ENCODE peak calls at places on chromosomes 12 and 14, in six cellular contexts. A is K562, D is HepG2, T is GM12878, Y is GM12891, S is H1. H is an unnamed sample.

GRCh38 chr12:119681953-119682352 is 14.0 kb downstream of the PRKAB1 start:
- DNase-seq in A (peak), D (no peak), T (peak), Y (no peak), S (no peak), H (no peak)

GRCh38 chr12:107349008-107349747 is 255.8 kb upstream of the CRY1 start:
- DNase-seq in A (no peak), D (peak), T (no peak), Y (no peak), S (no peak), H (no peak)

GRCh38 chr12:7162691-7163114 is 26.8 kb upstream of the PEX5 start:
- DNase-seq in A (peak), D (peak), T (no peak), Y (no peak), S (peak), H (no peak)

GRCh38 chr14:68285421-68286179 is 466.0 kb downstream of the RAD51B start:
- DNase-seq in A (no peak), D (no peak), T (peak), Y (no peak), S (no peak), H (no peak)

GRCh38 chr12:52183971-52184370 is 7.8 kb downstream of the KRT80 start:
- DNase-seq in A (no peak), D (no peak), T (no peak), Y (no peak), S (no peak), H (no peak)

GRCh38 chr14:96747608-96748007 is 49.6 kb upstream of the VRK1 start:
- DNase-seq in A (no peak), D (no peak), T (no peak), Y (no peak), S (no peak), H (no peak)

GRCh38 chr14:81655423-81656314 is 122.0 kb upstream of the SEL1L start:
- DNase-seq in A (peak), D (peak), T (no peak), Y (no peak), S (no peak), H (no peak)

GRCh38 chr12:60577607-60578006 is 981.8 kb downstream of the SLC16A7 start:
- DNase-seq in A (no peak), D (peak), T (no peak), Y (no peak), S (no peak), H (no peak)

GRCh38 chr14:92726135-92726932 is 22.1 kb downstream of the LGMN start:
- DNase-seq in A (peak), D (no peak), T (no peak), Y (no peak), S (no peak), H (no peak)

GRCh38 chr12:78473136-78473535 is 391.4 kb upstream of the SYT1 start:
- DNase-seq in A (no peak), D (no peak), T (no peak), Y (no peak), S (no peak), H (no peak)

GRCh38 chr14:99774204-99774497 is 19.1 kb upstream of the EML1 start:
- DNase-seq in A (no peak), D (no peak), T (no peak), Y (no peak), S (no peak), H (no peak)

GRCh38 chr14:92486881-92487280 is 26.7 kb upstream of the RIN3 start:
- DNase-seq in A (no peak), D (no peak), T (no peak), Y (no peak), S (no peak), H (no peak)

GRCh38 chr12:52171950-52172512 is 19.8 kb downstream of the KRT80 start:
- DNase-seq in A (peak), D (peak), T (no peak), Y (no peak), S (no peak), H (no peak)

GRCh38 chr14:100286484-100287191 is 19.6 kb downstream of the SLC25A29 start:
- DNase-seq in A (no peak), D (no peak), T (no peak), Y (no peak), S (no peak), H (no peak)

GRCh38 chr12:18567787-18568186 is 170.0 kb downstream of the PLCZ1 start:
- DNase-seq in A (no peak), D (no peak), T (no peak), Y (no peak), S (no peak), H (no peak)

GRCh38 chr12:46675736-46676135 is 150.1 kb downstream of the SLC38A4 start:
- DNase-seq in A (peak), D (peak), T (no peak), Y (no peak), S (no peak), H (no peak)

GRCh38 chr12:16197600-16197999 is 79.9 kb downstream of the SLC15A5 start:
- DNase-seq in A (no peak), D (no peak), T (no peak), Y (no peak), S (no peak), H (no peak)

GRCh38 chr12:124617615-124618014 is 50.2 kb upstream of the NCOR2 start:
- DNase-seq in A (peak), D (no peak), T (no peak), Y (no peak), S (no peak), H (no peak)

GRCh38 chr12:50212071-50212467 is 44.9 kb upstream of the CERS5 start:
- DNase-seq in A (no peak), D (no peak), T (no peak), Y (no peak), S (no peak), H (no peak)

GRCh38 chr14:68975667-68976066 is 3.4 kb downstream of the ACTN1 start:
- DNase-seq in A (no peak), D (no peak), T (no peak), Y (no peak), S (no peak), H (no peak)

GRCh38 chr12:321606-322326 is 59.1 kb upstream of the SLC6A13 start:
- DNase-seq in A (no peak), D (peak), T (no peak), Y (no peak), S (no peak), H (no peak)

GRCh38 chr14:95313707-95314106 is 6.0 kb downstream of the CLMN start:
- DNase-seq in A (no peak), D (peak), T (no peak), Y (no peak), S (no peak), H (no peak)

GRCh38 chr14:46245281-46245680 is 406.3 kb downstream of the RPL10L start:
- DNase-seq in A (no peak), D (no peak), T (no peak), Y (no peak), S (no peak), H (no peak)

GRCh38 chr12:128797119-128798118 is 26.3 kb downstream of the SLC15A4 start:
- DNase-seq in A (no peak), D (no peak), T (no peak), Y (no peak), S (peak), H (no peak)

GRCh38 chr12:130715996-130716917 is at the start of gene RIMBP2:
- DNase-seq in A (no peak), D (no peak), T (no peak), Y (no peak), S (no peak), H (no peak)

GRCh38 chr12:101685121-101685520 is 12.3 kb upstream of the CHPT1 start:
- DNase-seq in A (no peak), D (no peak), T (no peak), Y (no peak), S (no peak), H (no peak)

GRCh38 chr12:120725659-120726509 is at the start of gene ACADS:
- DNase-seq in A (peak), D (peak), T (peak), Y (peak), S (no peak), H (peak)
- TF ChIP-seq POLR2A in A (peak), D (peak), T (peak), Y (peak), S (peak), H (peak)

GRCh38 chr12:2507811-2508210 is 287.0 kb upstream of the FKBP4 start:
- DNase-seq in A (no peak), D (no peak), T (no peak), Y (no peak), S (no peak), H (no peak)

GRCh38 chr12:2514038-2514340 is 280.8 kb upstream of the FKBP4 start:
- DNase-seq in A (no peak), D (no peak), T (no peak), Y (no peak), S (no peak), H (no peak)

GRCh38 chr12:2509137-2509536 is 285.6 kb upstream of the FKBP4 start:
- DNase-seq in A (no peak), D (no peak), T (no peak), Y (no peak), S (no peak), H (no peak)

GRCh38 chr12:2513141-2514037 is 281.4 kb upstream of the FKBP4 start:
- DNase-seq in A (no peak), D (no peak), T (no peak), Y (no peak), S (no peak), H (no peak)

GRCh38 chr12:2510066-2510465 is 284.7 kb upstream of the FKBP4 start:
- DNase-seq in A (no peak), D (no peak), T (no peak), Y (no peak), S (no peak), H (no peak)
- TF ChIP-seq TAF1 in A (no peak), D (no peak), T (no peak), Y (no peak), S (no peak), H (no peak)

DNA sequence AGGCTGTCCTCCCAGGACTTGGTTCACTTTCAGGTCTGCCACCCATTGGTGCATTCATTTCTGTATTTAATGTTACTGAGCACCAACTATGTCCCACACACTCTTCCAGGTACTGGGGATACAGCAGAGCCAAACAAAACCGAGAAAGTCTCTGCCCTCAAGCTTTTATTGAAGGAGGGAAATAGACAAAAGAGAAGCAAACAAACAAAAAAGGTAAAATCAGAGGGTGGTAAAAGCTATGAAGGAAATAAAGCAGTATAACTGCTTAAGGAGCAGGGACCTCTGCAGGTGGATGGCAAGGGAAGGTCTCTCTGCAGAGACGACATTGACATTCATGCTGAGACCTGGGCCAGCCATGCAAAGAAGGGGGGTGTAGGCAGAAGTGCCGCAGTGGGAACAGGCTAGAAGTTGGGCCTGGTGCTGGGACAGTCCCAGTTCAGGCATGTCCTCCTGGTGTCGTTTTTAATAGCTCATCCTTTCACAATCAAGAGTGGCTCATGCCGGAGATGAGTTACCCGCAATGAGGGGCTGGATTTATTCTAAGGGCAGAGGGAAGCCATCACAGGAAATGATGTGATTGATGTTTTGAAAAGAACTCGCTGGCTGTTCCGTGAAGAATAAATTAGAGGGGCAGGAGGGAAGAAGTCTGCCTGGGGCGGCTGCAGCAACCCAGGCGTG is 72.8 kb downstream of the IRF2BPL start:
- DNase-seq in A (peak), D (peak), T (peak), Y (no peak), S (no peak), H (no peak)
- TF ChIP-seq POLR2AphosphoS5 in A (no peak), D (no peak), T (peak), Y (no peak), S (peak), H (peak)

DNA sequence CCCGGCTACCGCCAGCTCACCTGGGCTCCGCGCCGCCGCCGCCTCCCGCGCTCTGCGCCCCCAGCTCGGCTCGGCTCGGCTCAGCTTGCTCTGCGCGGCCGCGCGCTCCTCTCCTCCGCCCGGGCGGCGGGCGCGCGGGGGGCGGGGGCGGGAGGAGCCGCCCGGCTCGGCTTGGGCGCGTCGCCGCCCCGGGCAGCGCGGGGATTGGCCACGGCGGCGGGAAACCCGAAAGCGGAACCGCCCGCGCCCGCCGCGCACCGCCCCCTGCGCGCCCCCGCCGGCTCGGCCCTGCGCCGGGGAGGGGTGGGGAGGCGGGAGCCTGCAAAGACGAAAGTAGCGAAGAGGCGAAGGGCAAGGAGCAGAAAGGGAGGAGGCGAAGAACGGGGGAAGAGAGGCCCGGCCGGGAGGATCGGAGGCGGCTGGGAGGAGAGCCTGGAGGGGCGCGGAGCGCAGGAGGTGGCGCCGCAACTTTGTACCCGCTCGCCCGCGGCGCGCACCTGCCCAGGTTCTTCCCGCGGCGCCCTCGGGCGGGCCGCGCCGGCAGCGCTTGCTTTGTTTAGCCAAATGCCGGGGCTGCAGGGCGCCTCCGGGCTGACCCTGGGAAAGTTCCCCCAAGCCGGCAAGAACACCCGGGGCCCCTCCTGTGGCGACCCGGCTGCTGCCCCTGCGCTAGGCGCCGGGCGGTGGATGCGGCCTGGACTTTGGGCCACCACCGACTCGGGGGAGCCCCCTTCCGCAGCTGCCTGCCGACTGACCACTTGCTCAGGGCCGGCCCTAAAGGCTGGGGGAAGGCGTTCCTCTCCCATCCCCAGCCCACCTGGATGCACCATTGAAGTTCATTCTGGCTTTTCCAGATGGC is at the start of gene CAMKK2:
- DNase-seq in A (peak), D (peak), T (no peak), Y (peak), S (peak), H (peak)
- TF ChIP-seq POLR2A in A (peak), D (peak), T (peak), Y (no peak), S (no peak), H (peak)

GRCh38 chr14:58367296-58367695 is 28.4 kb upstream of the TOMM20L start:
- DNase-seq in A (no peak), D (no peak), T (no peak), Y (no peak), S (no peak), H (no peak)

DNA sequence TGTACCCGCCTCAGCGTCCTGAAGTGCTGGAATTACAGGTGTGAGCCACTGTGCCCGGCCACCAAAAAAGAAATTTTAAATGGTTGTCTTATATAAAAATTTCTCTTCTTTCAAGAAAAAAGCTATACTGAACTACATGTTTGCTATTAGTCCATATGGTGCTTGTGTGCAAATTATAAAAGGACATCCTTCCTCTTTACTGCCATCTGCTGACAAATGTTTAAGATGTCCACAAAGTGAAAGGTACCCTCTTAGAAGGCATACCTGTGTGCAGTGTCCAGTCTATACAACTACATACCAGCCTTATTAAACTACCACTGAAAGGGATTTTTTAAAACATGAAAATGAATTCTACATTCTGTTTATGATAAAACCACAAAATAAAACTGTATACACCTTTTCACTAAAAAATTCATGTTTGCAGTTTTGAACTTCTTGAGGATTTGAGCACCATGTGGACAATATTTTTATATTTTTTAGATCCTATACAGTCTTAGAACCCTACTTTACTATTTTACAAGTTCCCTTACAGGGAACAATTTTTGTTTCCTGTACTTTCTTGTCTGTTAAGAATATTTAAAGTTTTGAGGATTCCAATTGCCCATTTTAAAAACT is 32.8 kb upstream of the TOMM20L start:
- DNase-seq in A (peak), D (peak), T (no peak), Y (no peak), S (no peak), H (no peak)
- TF ChIP-seq TAF1 in A (no peak), D (no peak), T (no peak), Y (no peak), S (no peak), H (no peak)

H was measured in GM12892.